ENCODE peak calls at places on chromosomes 6 and 20, in seven cellular contexts. N is mesendoderm, Q is HCT116, V is transverse colon, B is suprapubic skin, E is fibroblast of lung, Y is heart left ventricle. M is an unnamed sample. For H3K27me3, the result is how much of the 10 kb centered on the place peaks cover.

GRCh38 chr6:106557837-106558236 is 71.5 kb downstream of the RTN4IP1 start:
- DNase-seq in N (no peak), Q (no peak), V (no peak), B (no peak), E (no peak), Y (no peak), M (no peak)

GRCh38 chr6:43900560-43901329 is 130.7 kb downstream of the VEGFA start:
- DNase-seq in N (no peak), Q (no peak), V (no peak), B (no peak), E (no peak), Y (no peak), M (peak)

GRCh38 chr6:8570241-8570924 is 135.0 kb upstream of the SLC35B3 start:
- DNase-seq in N (no peak), Q (no peak), V (no peak), B (no peak), E (no peak), Y (no peak), M (no peak)

GRCh38 chr20:24630486-24631172 is 161.2 kb downstream of the SYNDIG1 start:
- DNase-seq in N (no peak), Q (no peak), V (no peak), B (no peak), E (no peak), Y (no peak), M (no peak)

GRCh38 chr20:25000268-25000801 is 7.8 kb upstream of the APMAP start:
- DNase-seq in N (no peak), Q (no peak), V (peak), B (peak), E (peak), Y (peak), M (peak)

GRCh38 chr6:81105998-81106397 is 646.5 kb downstream of the TENT5A start:
- DNase-seq in N (peak), Q (no peak), V (no peak), B (no peak), E (no peak), Y (no peak), M (no peak)

GRCh38 chr6:42368156-42368555 is 83.6 kb downstream of the TRERF1 start:
- DNase-seq in N (no peak), Q (no peak), V (no peak), B (peak), E (no peak), Y (no peak), M (no peak)

GRCh38 chr6:35596448-35597442 is 84.0 kb upstream of the TULP1 start:
- DNase-seq in N (no peak), Q (peak), V (no peak), B (no peak), E (peak), Y (no peak), M (no peak)

GRCh38 chr6:99520855-99521556 is 5.8 kb upstream of the USP45 start:
- DNase-seq in N (peak), Q (peak), V (peak), B (peak), E (peak), Y (peak), M (peak)

GRCh38 chr6:1313755-1314503 is 2.0 kb downstream of the FOXQ1 start:
- DNase-seq in N (peak), Q (peak), V (peak), B (no peak), E (no peak), Y (no peak), M (no peak)

GRCh38 chr6:20691185-20691584 is 156.9 kb downstream of the CDKAL1 start:
- DNase-seq in N (no peak), Q (no peak), V (no peak), B (no peak), E (no peak), Y (no peak), M (no peak)

GRCh38 chr20:2400290-2400689 is 19.6 kb downstream of the TGM6 start:
- DNase-seq in N (no peak), Q (no peak), V (no peak), B (no peak), E (no peak), Y (no peak), M (no peak)

GRCh38 chr6:24899647-24900325 is 36.0 kb downstream of the RIPOR2 start:
- DNase-seq in N (peak), Q (no peak), V (no peak), B (no peak), E (peak), Y (no peak), M (no peak)

GRCh38 chr20:45318386-45318939 is 10.4 kb upstream of the MATN4 start:
- DNase-seq in N (no peak), Q (no peak), V (no peak), B (no peak), E (no peak), Y (no peak), M (no peak)

GRCh38 chr6:117167520-117168271 is 97.7 kb upstream of the VGLL2 start:
- DNase-seq in N (peak), Q (peak), V (no peak), B (no peak), E (peak), Y (no peak), M (no peak)

GRCh38 chr6:25962368-25963127 is at the start of gene TRIM38:
- DNase-seq in N (peak), Q (peak), V (peak), B (peak), E (peak), Y (peak), M (no peak)

GRCh38 chr20:856361-856775 is 22.9 kb downstream of the FAM110A start:
- DNase-seq in N (peak), Q (peak), V (no peak), B (no peak), E (peak), Y (no peak), M (no peak)

GRCh38 chr6:146191166-146191565 is 162.3 kb downstream of the GRM1 start:
- DNase-seq in N (no peak), Q (no peak), V (no peak), B (no peak), E (no peak), Y (no peak), M (no peak)
- H3K4me3 ChIP-seq in N (no peak), Q (no peak), V (no peak), B (no peak), E (no peak), Y (no peak), M (no peak)

DNA sequence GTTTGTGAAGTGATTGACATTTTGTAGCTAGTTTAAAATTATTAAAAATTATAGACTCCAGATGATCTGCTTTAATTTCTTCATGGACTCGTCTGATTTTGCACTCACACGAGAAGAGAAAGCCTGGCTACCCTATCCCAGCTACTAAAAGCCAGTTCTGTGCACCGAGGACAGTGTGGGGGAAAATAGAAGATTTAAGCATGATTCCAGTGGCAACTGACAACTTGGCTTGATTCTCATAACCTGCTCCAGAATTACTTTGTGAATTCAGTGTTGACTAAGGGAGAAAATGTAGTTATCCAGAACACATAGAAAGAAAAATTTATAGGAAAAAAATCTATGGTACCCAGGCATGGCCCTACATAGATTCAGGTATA is 88.7 kb downstream of the SNAP25 start:
- DNase-seq in N (no peak), Q (no peak), V (no peak), B (no peak), E (peak), Y (no peak), M (no peak)
- H3K27me3 ChIP-seq in N (under half), Q (under half), V (under half), B (under half), E (under half), Y (under half), M (under half)

DNA sequence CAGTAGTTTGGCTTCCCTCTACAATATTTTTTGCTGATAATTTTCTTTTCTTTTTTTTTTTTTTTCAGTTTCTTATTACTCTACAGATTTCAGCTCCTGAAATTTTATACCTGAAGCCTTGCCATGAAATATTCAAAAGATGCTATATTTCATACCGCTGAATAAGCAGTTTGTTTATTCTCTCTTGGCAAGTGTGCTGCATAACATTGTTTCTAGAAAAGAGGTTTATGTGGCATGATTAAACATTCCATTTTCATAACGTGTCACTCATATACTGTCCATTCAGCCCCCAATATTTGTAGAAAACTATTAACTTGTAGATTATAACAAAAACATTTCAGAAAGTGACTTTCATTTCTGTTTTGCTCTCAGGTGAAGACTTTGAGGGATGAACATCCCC is 174.4 kb upstream of the NOX3 start:
- DNase-seq in N (no peak), Q (no peak), V (no peak), B (no peak), E (no peak), Y (no peak), M (no peak)
- H3K4me3 ChIP-seq in N (no peak), Q (no peak), V (no peak), B (no peak), E (no peak), Y (no peak), M (no peak)

GRCh38 chr6:132298344-132298949 is 102.8 kb downstream of the MOXD1 start:
- DNase-seq in N (peak), Q (peak), V (peak), B (no peak), E (peak), Y (no peak), M (no peak)
- H3K27me3 ChIP-seq in N (under half), Q (under half), V (under half), B (under half), E (under half), Y (under half), M (under half)

GRCh38 chr20:20497242-20497985 is 129.5 kb downstream of the INSM1 start:
- DNase-seq in N (no peak), Q (no peak), V (no peak), B (no peak), E (no peak), Y (no peak), M (no peak)

GRCh38 chr20:20499469-20499868 is 131.6 kb downstream of the INSM1 start:
- DNase-seq in N (peak), Q (no peak), V (no peak), B (no peak), E (no peak), Y (no peak), M (no peak)

GRCh38 chr20:20495719-20496474 is 128.0 kb downstream of the INSM1 start:
- DNase-seq in N (no peak), Q (no peak), V (no peak), B (no peak), E (no peak), Y (no peak), M (no peak)

GRCh38 chr20:20500312-20500711 is 132.4 kb downstream of the INSM1 start:
- DNase-seq in N (no peak), Q (no peak), V (no peak), B (no peak), E (no peak), Y (no peak), M (no peak)

DNA sequence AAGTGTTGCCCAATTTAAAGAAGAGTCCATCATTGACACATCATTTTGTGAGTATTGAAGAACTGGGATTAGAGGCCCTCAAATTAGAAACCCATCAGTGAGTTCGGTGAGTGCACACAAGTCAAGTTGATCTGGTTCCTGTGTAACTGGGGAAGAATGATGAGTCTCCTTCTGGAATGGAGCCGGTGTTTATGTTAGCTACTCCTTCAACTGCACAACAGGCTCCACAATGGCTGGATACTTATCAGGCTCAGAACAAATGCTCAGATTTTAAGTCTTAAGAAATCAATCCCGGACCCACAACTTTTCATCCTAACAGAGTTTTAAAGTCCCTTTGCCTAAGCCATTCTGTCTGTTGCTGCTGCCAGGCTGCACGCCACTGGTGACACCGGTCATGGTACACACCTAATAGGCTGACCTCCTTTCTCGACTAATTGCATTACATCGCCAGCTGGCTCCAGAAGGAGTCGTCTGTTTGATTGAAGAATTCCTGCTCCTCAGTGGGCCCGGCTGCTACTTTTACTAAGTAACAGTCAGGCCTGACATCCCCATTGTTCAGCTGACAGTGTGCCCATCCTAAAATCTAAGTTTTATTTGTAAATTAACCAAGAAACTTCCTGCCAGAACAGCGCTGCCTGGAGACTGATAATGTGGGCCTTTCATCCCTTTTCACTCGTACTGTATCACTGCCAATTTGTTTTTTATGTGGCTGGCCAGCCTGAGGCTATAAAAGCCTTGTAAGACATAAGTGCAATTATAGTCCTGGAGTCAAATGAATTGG is 130.4 kb downstream of the INSM1 start:
- DNase-seq in N (peak), Q (no peak), V (no peak), B (no peak), E (peak), Y (no peak), M (no peak)
- H3K4me3 ChIP-seq in N (no peak), Q (no peak), V (no peak), B (no peak), E (no peak), Y (no peak), M (no peak)

GRCh38 chr6:168536196-168536595 is 95.2 kb downstream of the SMOC2 start:
- DNase-seq in N (no peak), Q (no peak), V (no peak), B (no peak), E (no peak), Y (no peak), M (peak)
- H3K27me3 ChIP-seq in N (under half), Q (under half), V (under half), B (under half), E (under half), Y (under half), M (under half)

GRCh38 chr6:119026822-119027221 is 51.6 kb downstream of the FAM184A start:
- DNase-seq in N (peak), Q (no peak), V (no peak), B (no peak), E (no peak), Y (no peak), M (no peak)

GRCh38 chr6:119028106-119028505 is 50.4 kb downstream of the FAM184A start:
- DNase-seq in N (peak), Q (no peak), V (no peak), B (no peak), E (no peak), Y (no peak), M (no peak)

GRCh38 chr6:119030759-119031158 is 47.7 kb downstream of the FAM184A start:
- DNase-seq in N (no peak), Q (no peak), V (no peak), B (no peak), E (no peak), Y (no peak), M (no peak)

GRCh38 chr6:119025793-119026192 is 52.7 kb downstream of the FAM184A start:
- DNase-seq in N (peak), Q (no peak), V (no peak), B (no peak), E (no peak), Y (no peak), M (no peak)

GRCh38 chr6:119027465-119027864 is 51.0 kb downstream of the FAM184A start:
- DNase-seq in N (peak), Q (no peak), V (no peak), B (no peak), E (no peak), Y (no peak), M (no peak)
- H3K4me3 ChIP-seq in N (no peak), Q (no peak), V (no peak), B (no peak), E (no peak), Y (no peak), M (no peak)

M was measured in spleen.